ENCODE peak calls at places on chromosomes 5 and 9, in five cellular contexts. B is adrenal gland, V is tibial artery, X is body of pancreas, T is psoas muscle. P is an unnamed sample.

GRCh38 chr9:27540537-27540936 is 10.9 kb upstream of the MOB3B start:
- DNase-seq in V (no peak), B (no peak), X (no peak), T (no peak), P (no peak)

GRCh38 chr9:32427111-32427873 is 42.8 kb downstream of the ACO1 start:
- DNase-seq in V (no peak), T (no peak), X (peak; percentile 81), B (no peak), P (no peak)

GRCh38 chr9:120833311-120833710 is 9.4 kb downstream of the PSMD5 start:
- DNase-seq in X (no peak), V (no peak), B (no peak), T (no peak), P (no peak)

GRCh38 chr9:129178983-129179382 is 922 bp upstream of the IER5L start:
- DNase-seq in X (no peak), B (no peak), T (no peak), V (no peak), P (no peak)

GRCh38 chr9:28389411-28389810 is 816.1 kb upstream of the C9orf72 start:
- DNase-seq in X (no peak), B (no peak), T (no peak), V (no peak), P (no peak)

GRCh38 chr5:133690746-133691145 is 78.4 kb upstream of the FSTL4 start:
- DNase-seq in B (no peak), V (no peak), T (no peak), X (no peak), P (no peak)

GRCh38 chr9:95129651-95130291 is 187.7 kb downstream of the FANCC start:
- DNase-seq in V (no peak), B (no peak), T (no peak), X (peak; percentile 60), P (no peak)

GRCh38 chr9:93654351-93654961 is 78.1 kb downstream of the PHF2 start:
- DNase-seq in T (no peak), X (no peak), V (peak; percentile 62), B (peak; percentile 2), P (no peak)

GRCh38 chr5:60332244-60333018 is 367.5 kb downstream of the DEPDC1B start:
- DNase-seq in B (no peak), X (no peak), T (no peak), V (no peak), P (no peak)

GRCh38 chr9:21110708-21111576 is 30.7 kb downstream of the IFNW1 start:
- DNase-seq in B (peak; percentile 13), V (no peak), T (no peak), X (peak; percentile 34), P (peak; percentile 72)

GRCh38 chr5:29984153-29984534 is 1209.3 kb upstream of the CDH6 start:
- DNase-seq in V (no peak), T (no peak), B (no peak), X (no peak), P (no peak)

GRCh38 chr9:28648723-28649122 is 1075.4 kb upstream of the C9orf72 start:
- DNase-seq in X (no peak), B (no peak), T (no peak), V (no peak), P (no peak)

GRCh38 chr5:78472469-78473106 is 112.2 kb downstream of the SCAMP1 start:
- DNase-seq in B (no peak), X (no peak), T (no peak), V (no peak), P (no peak)

GRCh38 chr9:19682416-19682815 is 106.4 kb downstream of the SLC24A2 start:
- DNase-seq in X (no peak), V (no peak), B (no peak), T (no peak), P (no peak)

GRCh38 chr9:78132688-78133033 is 101.0 kb upstream of the GNAQ start:
- DNase-seq in B (no peak), V (no peak), T (no peak), X (no peak), P (no peak)

GRCh38 chr5:175749591-175749990 is 91.7 kb downstream of the HRH2 start:
- DNase-seq in T (no peak), V (no peak), X (no peak), B (no peak), P (no peak)

GRCh38 chr9:111412280-111412679 is 71.9 kb downstream of the ECPAS start:
- DNase-seq in X (no peak), V (no peak), T (no peak), B (no peak), P (no peak)

GRCh38 chr9:123360161-123361085 is 4.4 kb downstream of the CRB2 start:
- DNase-seq in X (peak; percentile 66), T (no peak), V (no peak), B (peak; percentile 29), P (no peak)

GRCh38 chr9:96232539-96233241 is 69.3 kb downstream of the HSD17B3 start:
- DNase-seq in V (peak; percentile 81), X (peak; percentile 43), B (peak; percentile 48), T (peak; percentile 50), P (no peak)
- H3K4me3 ChIP-seq in V (no peak overlapping the region), X (no peak overlapping the region), B (no peak overlapping the region), T (no peak overlapping the region), P (no peak overlapping the region)

DNA sequence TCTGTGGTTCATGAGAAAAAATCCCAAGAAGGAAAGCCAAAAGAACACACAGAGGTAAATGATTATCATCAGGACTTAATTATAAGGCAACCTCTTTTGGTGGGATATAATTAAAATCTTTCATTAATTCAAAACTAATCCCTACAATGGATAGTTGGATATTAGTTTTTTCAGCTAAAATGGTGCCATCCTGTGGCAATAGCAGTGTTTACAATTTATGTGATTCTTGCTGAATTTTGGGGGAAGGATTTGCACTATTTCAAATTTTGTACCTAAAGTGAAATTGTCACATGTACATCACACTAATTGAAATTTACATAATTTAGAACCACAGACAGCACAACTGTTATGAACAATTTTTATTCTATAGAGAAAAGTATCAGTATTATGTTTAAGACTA is 67.0 kb downstream of the CAST start:
- DNase-seq in B (no peak), T (no peak), X (no peak), V (no peak), P (no peak)
- TF ChIP-seq CTCF in B (peak; percentile 10), T (peak; percentile 12), X (peak; percentile 22), V (peak; percentile 31), P (peak; percentile 21)

GRCh38 chr9:71929223-71929622 is 17.8 kb downstream of the C9orf85 start:
- DNase-seq in T (no peak), V (no peak), B (no peak), X (no peak), P (no peak)
- H3K4me3 ChIP-seq in T (no peak overlapping the region), V (no peak overlapping the region), B (no peak overlapping the region), X (no peak overlapping the region), P (no peak overlapping the region)

GRCh38 chr5:74667396-74667795 is 17.6 kb upstream of the HEXB start:
- DNase-seq in B (no peak), X (no peak), T (no peak), V (no peak), P (no peak)

GRCh38 chr5:74672215-74672877 is 12.7 kb upstream of the HEXB start:
- DNase-seq in T (no peak), X (no peak), V (no peak), B (no peak), P (no peak)

GRCh38 chr5:74669824-74670223 is 15.2 kb upstream of the HEXB start:
- DNase-seq in B (no peak), V (no peak), T (no peak), X (no peak), P (no peak)

GRCh38 chr5:74670377-74671038 is 14.5 kb upstream of the HEXB start:
- DNase-seq in B (no peak), T (no peak), V (no peak), X (no peak), P (no peak)

DNA sequence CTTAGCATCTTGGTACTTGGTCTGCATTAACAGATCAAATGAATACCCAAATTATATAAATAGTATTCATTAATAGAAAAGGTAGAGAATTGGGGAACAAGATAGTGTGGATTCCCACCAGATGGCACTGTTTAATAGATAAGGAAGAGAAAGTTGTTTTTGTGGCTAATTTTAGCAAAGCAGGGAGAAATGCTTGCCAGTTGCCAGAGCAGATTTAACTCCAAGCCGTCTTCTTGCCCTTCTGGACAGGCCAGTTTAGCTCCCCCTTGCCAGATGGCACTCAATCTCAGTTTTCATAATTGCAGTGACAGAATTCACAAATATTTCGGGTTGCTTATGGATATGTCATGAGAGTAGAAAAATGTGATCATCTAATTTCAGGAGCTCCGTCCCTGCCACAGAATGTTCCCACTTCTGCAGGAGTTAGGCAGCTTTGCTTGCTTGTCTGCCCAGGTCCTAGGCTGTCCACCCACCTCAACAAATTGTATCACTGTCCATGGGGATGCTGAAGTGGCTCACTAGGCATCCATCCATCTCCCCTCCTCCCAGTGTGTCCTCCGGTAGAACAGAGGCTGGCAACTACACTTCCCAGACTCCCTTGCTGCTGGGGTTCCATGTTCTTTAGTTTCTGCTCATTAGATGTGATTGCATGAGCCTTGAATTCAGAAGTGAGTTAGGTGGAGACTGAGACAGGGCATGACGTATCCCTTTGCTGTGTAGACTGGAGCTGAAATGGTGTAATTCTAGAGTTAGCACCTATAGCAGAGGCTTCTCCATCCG is 11.8 kb upstream of the HEXB start:
- DNase-seq in X (peak; percentile 14), T (no peak), B (peak; percentile 30), V (no peak), P (peak; percentile 39)
- TF ChIP-seq CTCF in X (peak; percentile 25), T (peak; percentile 55), B (peak; percentile 69), V (peak; percentile 49), P (peak; percentile 21)

DNA sequence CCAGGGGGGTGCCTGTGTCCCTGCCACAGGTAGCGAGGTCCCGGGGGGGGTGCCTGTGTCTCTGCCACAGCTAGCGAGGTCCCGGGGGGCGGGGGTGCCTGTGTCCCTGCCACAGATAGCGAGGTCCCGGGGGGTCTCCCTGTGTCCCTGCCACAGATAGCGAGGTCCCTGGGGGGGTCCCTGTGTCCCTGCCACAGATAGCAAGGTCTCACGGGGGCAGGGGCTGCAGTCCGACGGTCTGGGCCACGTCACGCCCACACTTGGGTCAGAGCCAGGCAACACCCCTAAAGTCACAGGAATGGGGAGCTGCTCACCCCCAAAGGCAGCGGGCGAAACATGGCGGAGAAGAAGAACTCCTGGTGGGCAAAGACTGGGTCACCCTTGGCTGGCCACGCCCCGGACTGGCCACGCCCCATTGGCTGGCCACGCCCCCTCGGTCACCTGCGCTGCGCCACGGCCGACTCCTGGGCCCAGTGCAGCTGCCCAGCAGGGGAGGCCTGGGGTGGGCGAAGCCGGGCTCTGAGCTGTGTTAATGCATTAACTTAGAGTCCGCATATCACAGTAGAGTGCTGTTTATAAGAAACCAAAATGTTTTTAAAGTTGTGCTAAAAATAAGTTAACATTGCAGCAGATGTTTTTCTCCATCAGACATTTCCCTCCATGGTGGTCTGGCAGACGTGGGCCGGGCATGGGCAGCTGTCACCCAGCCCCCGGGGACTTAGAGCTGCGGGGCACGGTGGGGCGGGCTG is 7.0 kb downstream of the NOXA1 start:
- DNase-seq in V (no peak), B (peak; percentile 14), X (no peak), T (peak; percentile 11), P (no peak)
- H3K4me3 ChIP-seq in V (no peak overlapping the region), B (no peak overlapping the region), X (no peak overlapping the region), T (no peak overlapping the region), P (no peak overlapping the region)

GRCh38 chr5:166338801-166339200 is 1952.6 kb upstream of the WWC1 start:
- DNase-seq in V (no peak), B (no peak), X (no peak), T (no peak), P (peak; percentile 2)

GRCh38 chr5:166347051-166347450 is 1944.4 kb upstream of the WWC1 start:
- DNase-seq in T (no peak), V (no peak), B (no peak), X (no peak), P (no peak)

GRCh38 chr5:166340039-166340438 is 1951.4 kb upstream of the WWC1 start:
- DNase-seq in T (no peak), B (no peak), X (no peak), V (no peak), P (no peak)

GRCh38 chr5:166342330-166342891 is 1949.0 kb upstream of the WWC1 start:
- DNase-seq in B (no peak), X (no peak), V (no peak), T (no peak), P (no peak)

GRCh38 chr5:166341708-166342329 is 1949.6 kb upstream of the WWC1 start:
- DNase-seq in X (no peak), T (no peak), V (no peak), B (no peak), P (no peak)
- TF ChIP-seq CTCF in X (no peak), T (no peak), V (no peak), B (no peak), P (no peak)